ENCODE peak calls at places on chromosome 22, in nine cellular contexts. One of them, this sample, is unnamed.

GRCh38 chr22:19750666-19751490 is 9.7 kb upstream of the TBX1 start:
- DNase-seq in OCI-LY7: no peak
- DNase-seq in PC-3: peak; percentile 66
- DNase-seq in MM.1S: no peak
- DNase-seq in hepatocyte: no peak
- DNase-seq in GM23338: no peak
- DNase-seq in GM23248: no peak
- DNase-seq in HCT116: no peak
- DNase-seq in SK-N-SH: no peak
- DNase-seq in this sample: no peak

GRCh38 chr22:40426671-40427070 is 56.3 kb downstream of the SGSM3 start:
- DNase-seq in OCI-LY7: no peak
- DNase-seq in PC-3: no peak
- DNase-seq in MM.1S: no peak
- DNase-seq in hepatocyte: no peak
- DNase-seq in GM23338: no peak
- DNase-seq in GM23248: peak; percentile 43
- DNase-seq in HCT116: no peak
- DNase-seq in SK-N-SH: no peak
- DNase-seq in this sample: no peak

GRCh38 chr22:45201678-45202332 is 38.1 kb downstream of the NUP50 start:
- DNase-seq in OCI-LY7: no peak
- DNase-seq in PC-3: peak; percentile 89
- DNase-seq in MM.1S: no peak
- DNase-seq in hepatocyte: no peak
- DNase-seq in GM23338: no peak
- DNase-seq in GM23248: no peak
- DNase-seq in HCT116: no peak
- DNase-seq in SK-N-SH: no peak
- DNase-seq in this sample: no peak

GRCh38 chr22:45129703-45130524 is 33.8 kb upstream of the NUP50 start:
- DNase-seq in OCI-LY7: no peak
- DNase-seq in PC-3: no peak
- DNase-seq in MM.1S: no peak
- DNase-seq in hepatocyte: no peak
- DNase-seq in GM23338: peak; percentile 22
- DNase-seq in GM23248: no peak
- DNase-seq in HCT116: no peak
- DNase-seq in SK-N-SH: no peak
- DNase-seq in this sample: no peak

GRCh38 chr22:31926969-31927368 is 17.4 kb upstream of the YWHAH start:
- DNase-seq in OCI-LY7: no peak
- DNase-seq in PC-3: no peak
- DNase-seq in MM.1S: no peak
- DNase-seq in hepatocyte: no peak
- DNase-seq in GM23338: peak; percentile 74
- DNase-seq in GM23248: no peak
- DNase-seq in HCT116: no peak
- DNase-seq in SK-N-SH: peak; percentile 81
- DNase-seq in this sample: peak; percentile 60

GRCh38 chr22:50445071-50445879 is 29.6 kb downstream of the SBF1 start:
- DNase-seq in OCI-LY7: peak; percentile 70
- DNase-seq in PC-3: no peak
- DNase-seq in MM.1S: no peak
- DNase-seq in hepatocyte: no peak
- DNase-seq in GM23338: peak; percentile 32
- DNase-seq in GM23248: no peak
- DNase-seq in HCT116: no peak
- DNase-seq in SK-N-SH: peak; percentile 43
- DNase-seq in this sample: no peak

GRCh38 chr22:37739000-37739399 is 42.2 kb downstream of the TRIOBP start:
- DNase-seq in OCI-LY7: no peak
- DNase-seq in PC-3: no peak
- DNase-seq in MM.1S: no peak
- DNase-seq in hepatocyte: peak; percentile 63
- DNase-seq in GM23338: no peak
- DNase-seq in GM23248: peak; percentile 79
- DNase-seq in HCT116: no peak
- DNase-seq in SK-N-SH: no peak
- DNase-seq in this sample: no peak

GRCh38 chr22:39496131-39496838 is 5.8 kb upstream of the MIEF1 start:
- DNase-seq in OCI-LY7: peak; percentile 71
- DNase-seq in PC-3: peak; percentile 51
- DNase-seq in MM.1S: peak; percentile 63
- DNase-seq in hepatocyte: peak; percentile 89
- DNase-seq in GM23338: peak; percentile 91
- DNase-seq in GM23248: peak; percentile 87
- DNase-seq in HCT116: peak; percentile 56
- DNase-seq in SK-N-SH: peak; percentile 50
- DNase-seq in this sample: peak; percentile 92

GRCh38 chr22:20786536-20786979 is 12.6 kb downstream of the SERPIND1 start:
- DNase-seq in OCI-LY7: no peak
- DNase-seq in PC-3: no peak
- DNase-seq in MM.1S: no peak
- DNase-seq in hepatocyte: no peak
- DNase-seq in GM23338: no peak
- DNase-seq in GM23248: no peak
- DNase-seq in HCT116: no peak
- DNase-seq in SK-N-SH: no peak
- DNase-seq in this sample: no peak

GRCh38 chr22:48703265-48703941 is 1124.3 kb downstream of the BRD1 start:
- DNase-seq in OCI-LY7: no peak
- DNase-seq in PC-3: no peak
- DNase-seq in MM.1S: no peak
- DNase-seq in hepatocyte: no peak
- DNase-seq in GM23338: no peak
- DNase-seq in GM23248: no peak
- DNase-seq in HCT116: no peak
- DNase-seq in SK-N-SH: no peak
- DNase-seq in this sample: no peak
- TF ChIP-seq EZH2phosphoT487 in OCI-LY7: no peak
- TF ChIP-seq EZH2phosphoT487 in PC-3: no peak
- TF ChIP-seq EZH2phosphoT487 in MM.1S: no peak
- TF ChIP-seq EZH2phosphoT487 in hepatocyte: no peak
- TF ChIP-seq EZH2phosphoT487 in GM23338: no peak
- TF ChIP-seq EZH2phosphoT487 in GM23248: no peak
- TF ChIP-seq EZH2phosphoT487 in HCT116: no peak
- TF ChIP-seq EZH2phosphoT487 in SK-N-SH: no peak
- TF ChIP-seq EZH2phosphoT487 in this sample: no peak

GRCh38 chr22:46230262-46230901 is 19.7 kb downstream of the CDPF1 start:
- DNase-seq in OCI-LY7: no peak
- DNase-seq in PC-3: no peak
- DNase-seq in MM.1S: no peak
- DNase-seq in hepatocyte: no peak
- DNase-seq in GM23338: no peak
- DNase-seq in GM23248: no peak
- DNase-seq in HCT116: no peak
- DNase-seq in SK-N-SH: no peak
- DNase-seq in this sample: no peak

GRCh38 chr22:46234851-46235437 is 15.1 kb downstream of the CDPF1 start:
- DNase-seq in OCI-LY7: no peak
- DNase-seq in PC-3: no peak
- DNase-seq in MM.1S: no peak
- DNase-seq in hepatocyte: no peak
- DNase-seq in GM23338: no peak
- DNase-seq in GM23248: no peak
- DNase-seq in HCT116: no peak
- DNase-seq in SK-N-SH: no peak
- DNase-seq in this sample: no peak

GRCh38 chr22:46237453-46238158 is 12.5 kb downstream of the CDPF1 start:
- DNase-seq in OCI-LY7: no peak
- DNase-seq in PC-3: no peak
- DNase-seq in MM.1S: no peak
- DNase-seq in hepatocyte: no peak
- DNase-seq in GM23338: no peak
- DNase-seq in GM23248: no peak
- DNase-seq in HCT116: no peak
- DNase-seq in SK-N-SH: no peak
- DNase-seq in this sample: no peak

GRCh38 chr22:46229701-46230100 is 20.4 kb downstream of the CDPF1 start:
- DNase-seq in OCI-LY7: no peak
- DNase-seq in PC-3: no peak
- DNase-seq in MM.1S: no peak
- DNase-seq in hepatocyte: no peak
- DNase-seq in GM23338: no peak
- DNase-seq in GM23248: peak; percentile 79
- DNase-seq in HCT116: no peak
- DNase-seq in SK-N-SH: peak; percentile 67
- DNase-seq in this sample: no peak

DNA sequence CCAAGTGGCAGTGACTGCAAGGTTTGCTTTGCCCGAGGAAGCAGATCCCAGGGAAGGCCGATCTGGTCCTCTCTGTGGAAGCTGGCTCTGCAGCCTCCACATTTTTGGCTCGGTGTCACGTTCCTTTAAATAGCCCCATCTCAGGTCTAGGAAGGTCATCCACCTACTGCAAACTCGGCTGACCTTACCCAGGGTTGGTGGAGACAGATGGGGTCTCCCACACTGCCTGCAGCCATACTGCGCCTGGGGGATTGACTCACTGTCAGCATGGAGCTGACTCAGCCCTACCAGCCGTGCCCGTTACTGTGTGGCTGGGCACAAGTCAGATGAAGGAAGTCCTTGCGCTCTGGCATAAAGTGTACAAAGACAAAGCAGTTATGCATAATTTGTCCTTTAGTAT is 16.9 kb downstream of the CDPF1 start:
- DNase-seq in OCI-LY7: no peak
- DNase-seq in PC-3: peak; percentile 54
- DNase-seq in MM.1S: no peak
- DNase-seq in hepatocyte: no peak
- DNase-seq in GM23338: no peak
- DNase-seq in GM23248: peak; percentile 16
- DNase-seq in HCT116: no peak
- DNase-seq in SK-N-SH: no peak
- DNase-seq in this sample: no peak
- TF ChIP-seq EZH2phosphoT487 in OCI-LY7: no peak
- TF ChIP-seq EZH2phosphoT487 in PC-3: no peak
- TF ChIP-seq EZH2phosphoT487 in MM.1S: no peak
- TF ChIP-seq EZH2phosphoT487 in hepatocyte: no peak
- TF ChIP-seq EZH2phosphoT487 in GM23338: no peak
- TF ChIP-seq EZH2phosphoT487 in GM23248: no peak
- TF ChIP-seq EZH2phosphoT487 in HCT116: no peak
- TF ChIP-seq EZH2phosphoT487 in SK-N-SH: no peak
- TF ChIP-seq EZH2phosphoT487 in this sample: no peak

DNA sequence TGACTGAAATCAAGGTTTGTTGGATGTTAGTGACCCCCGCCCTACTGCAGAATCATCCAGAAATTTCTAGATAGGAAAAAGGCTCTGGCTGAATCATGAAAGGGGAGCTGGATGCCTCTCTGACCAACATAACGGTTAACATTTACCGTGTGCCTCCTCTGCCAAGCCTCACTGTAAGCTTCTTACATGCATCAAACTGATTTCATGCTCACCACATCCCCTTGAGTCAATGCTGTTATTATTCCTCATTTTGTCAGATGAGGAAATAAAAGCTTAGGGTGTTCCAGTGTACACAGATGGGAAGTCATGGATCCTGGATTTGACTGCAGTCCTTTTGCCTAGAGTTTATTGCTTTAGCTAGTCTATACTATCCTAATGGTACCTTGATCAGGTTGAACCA is 5.9 kb upstream of the HMOX1 start:
- DNase-seq in OCI-LY7: no peak
- DNase-seq in PC-3: peak; percentile 26
- DNase-seq in MM.1S: no peak
- DNase-seq in hepatocyte: no peak
- DNase-seq in GM23338: no peak
- DNase-seq in GM23248: peak; percentile 77
- DNase-seq in HCT116: no peak
- DNase-seq in SK-N-SH: no peak
- DNase-seq in this sample: no peak
- TF ChIP-seq EZH2phosphoT487 in OCI-LY7: no peak
- TF ChIP-seq EZH2phosphoT487 in PC-3: no peak
- TF ChIP-seq EZH2phosphoT487 in MM.1S: no peak
- TF ChIP-seq EZH2phosphoT487 in hepatocyte: no peak
- TF ChIP-seq EZH2phosphoT487 in GM23338: no peak
- TF ChIP-seq EZH2phosphoT487 in GM23248: no peak
- TF ChIP-seq EZH2phosphoT487 in HCT116: no peak
- TF ChIP-seq EZH2phosphoT487 in SK-N-SH: no peak
- TF ChIP-seq EZH2phosphoT487 in this sample: no peak

GRCh38 chr22:42066937-42067336 is 3.7 kb downstream of the NAGA start:
- DNase-seq in OCI-LY7: no peak
- DNase-seq in PC-3: no peak
- DNase-seq in MM.1S: no peak
- DNase-seq in hepatocyte: no peak
- DNase-seq in GM23338: no peak
- DNase-seq in GM23248: no peak
- DNase-seq in HCT116: no peak
- DNase-seq in SK-N-SH: no peak
- DNase-seq in this sample: no peak
- TF ChIP-seq EZH2phosphoT487 in OCI-LY7: no peak
- TF ChIP-seq EZH2phosphoT487 in PC-3: no peak
- TF ChIP-seq EZH2phosphoT487 in MM.1S: no peak
- TF ChIP-seq EZH2phosphoT487 in hepatocyte: no peak
- TF ChIP-seq EZH2phosphoT487 in GM23338: no peak
- TF ChIP-seq EZH2phosphoT487 in GM23248: no peak
- TF ChIP-seq EZH2phosphoT487 in HCT116: no peak
- TF ChIP-seq EZH2phosphoT487 in SK-N-SH: no peak
- TF ChIP-seq EZH2phosphoT487 in this sample: no peak

GRCh38 chr22:22574361-22574760 is 15.3 kb upstream of the PRAME start:
- DNase-seq in OCI-LY7: no peak
- DNase-seq in PC-3: no peak
- DNase-seq in MM.1S: no peak
- DNase-seq in hepatocyte: no peak
- DNase-seq in GM23338: no peak
- DNase-seq in GM23248: no peak
- DNase-seq in HCT116: no peak
- DNase-seq in SK-N-SH: no peak
- DNase-seq in this sample: no peak
- TF ChIP-seq EZH2phosphoT487 in OCI-LY7: no peak
- TF ChIP-seq EZH2phosphoT487 in PC-3: no peak
- TF ChIP-seq EZH2phosphoT487 in MM.1S: no peak
- TF ChIP-seq EZH2phosphoT487 in hepatocyte: no peak
- TF ChIP-seq EZH2phosphoT487 in GM23338: no peak
- TF ChIP-seq EZH2phosphoT487 in GM23248: no peak
- TF ChIP-seq EZH2phosphoT487 in HCT116: no peak
- TF ChIP-seq EZH2phosphoT487 in SK-N-SH: no peak
- TF ChIP-seq EZH2phosphoT487 in this sample: no peak